ENCODE peak calls at places on chromosomes 5 and 9, in nine cellular contexts. X is activated T-cell treated with anti-CD3 and anti-CD28 coated beads, Interleukin-2, amount 50 U/mL, for 4 hours; Y is stomach; E is H54; J is sciatic nerve; T is T-helper 2 cell; F is NCI-H1436; R is midbrain; S is EH. G is an unnamed sample.
A peak's percentile ranks its signal among the peaks of the same experiment; 100 is the strongest.

GRCh38 chr5:84379749-84380148 is 4.9 kb downstream of the EDIL3 start:
- DNase-seq in J (no peak), T (no peak), R (no peak), Y (no peak), F (no peak), S (no peak), E (no peak), X (no peak), G (no peak)

GRCh38 chr9:93065321-93065720 is 6.8 kb downstream of the SUSD3 start:
- DNase-seq in E (no peak), J (no peak), X (no peak), F (no peak), Y (no peak), S (no peak), T (no peak), R (peak; percentile 42), G (no peak)

GRCh38 chr5:173691931-173692330 is 75.5 kb upstream of the BOD1 start:
- DNase-seq in R (no peak), S (no peak), F (no peak), E (no peak), Y (no peak), T (no peak), X (no peak), J (no peak), G (no peak)

GRCh38 chr5:64585654-64586053 is 79.8 kb downstream of the RGS7BP start:
- DNase-seq in T (no peak), J (no peak), S (no peak), R (no peak), Y (no peak), F (no peak), E (no peak), X (no peak), G (no peak)

GRCh38 chr9:114465906-114466900 is 39.1 kb downstream of the WHRN start:
- DNase-seq in X (no peak), F (no peak), E (no peak), S (no peak), T (no peak), Y (peak; percentile 45), J (no peak), R (no peak), G (no peak)

GRCh38 chr5:32201140-32201539 is 27.0 kb upstream of the GOLPH3 start:
- DNase-seq in F (no peak), T (no peak), S (no peak), E (no peak), R (no peak), X (no peak), J (no peak), Y (no peak), G (no peak)

GRCh38 chr9:28678097-28678496 is 1104.8 kb upstream of the C9orf72 start:
- DNase-seq in X (no peak), J (no peak), S (no peak), T (no peak), R (no peak), F (no peak), Y (no peak), E (no peak), G (no peak)

GRCh38 chr5:79401216-79401615 is 112.7 kb downstream of the HOMER1 start:
- DNase-seq in F (no peak), X (no peak), J (no peak), E (no peak), S (no peak), R (no peak), T (no peak), Y (no peak), G (no peak)

GRCh38 chr9:76528642-76529190 is 69.7 kb downstream of the GCNT1 start:
- DNase-seq in T (no peak), E (no peak), X (no peak), Y (no peak), R (no peak), J (no peak), S (no peak), F (no peak), G (no peak)

GRCh38 chr5:141623621-141624020 is 4.8 kb upstream of the DIAPH1 start:
- DNase-seq in S (no peak), E (no peak), X (no peak), R (no peak), J (no peak), Y (no peak), T (no peak), F (no peak), G (no peak)

GRCh38 chr9:14942037-14942436 is 31.8 kb upstream of the FREM1 start:
- DNase-seq in S (no peak), F (no peak), E (no peak), R (no peak), X (no peak), Y (no peak), T (no peak), J (no peak), G (no peak)

GRCh38 chr5:103259705-103260355 is 1.3 kb downstream of the MACIR start:
- DNase-seq in F (peak; percentile 7), X (peak; percentile 12), E (peak; percentile 12), Y (no peak), J (no peak), T (no peak), S (peak; percentile 59), R (no peak), G (no peak)

GRCh38 chr5:53110156-53110555 is 599 bp upstream of the MOCS2 start:
- DNase-seq in Y (no peak), F (no peak), R (no peak), J (no peak), E (no peak), X (no peak), T (no peak), S (no peak), G (no peak)

G was measured in NCI-H1092.